ENCODE peak calls at places on chromosomes 16 and 17, in ten cellular contexts. F is heart right ventricle, U is dorsolateral prefrontal cortex, Z is AG09309, J is tibial nerve, Y is AG10803, B is HFF-Myc, S is esophagus squamous epithelium, K is kidney epithelial cell, R is OCI-LY7. H is an unnamed sample.

GRCh38 chr17:16273499-16273898 is 56.5 kb downstream of the PIGL start:
- DNase-seq in K (no peak), F (no peak), U (no peak), Y (no peak), R (no peak), S (no peak), J (no peak), Z (no peak), B (no peak), H (no peak)

GRCh38 chr16:964696-965395 is 5.9 kb downstream of the LMF1 start:
- DNase-seq in K (no peak), B (no peak), F (no peak), U (peak), S (no peak), Y (no peak), J (no peak), R (no peak), Z (peak), H (no peak)

GRCh38 chr17:14489986-14490385 is 189.1 kb downstream of the HS3ST3B1 start:
- DNase-seq in U (no peak), F (no peak), K (no peak), S (no peak), Z (no peak), R (no peak), B (no peak), Y (no peak), J (no peak), H (no peak)

GRCh38 chr17:18377437-18378204 is at the start of gene EVPLL:
- DNase-seq in J (no peak), Z (no peak), R (no peak), B (no peak), U (no peak), K (peak), S (no peak), F (no peak), Y (peak), H (no peak)

GRCh38 chr16:87780385-87780989 is 14.7 kb upstream of the KLHDC4 start:
- DNase-seq in Z (no peak), R (peak), F (no peak), K (no peak), U (no peak), B (no peak), Y (peak), J (no peak), S (no peak), H (no peak)

GRCh38 chr17:78258323-78259229 is 27.1 kb downstream of the TMEM235 start:
- DNase-seq in Z (no peak), S (no peak), K (no peak), Y (no peak), U (no peak), J (no peak), R (peak), F (peak), B (no peak), H (no peak)

GRCh38 chr16:51813609-51814008 is 662.5 kb upstream of the SALL1 start:
- DNase-seq in Y (no peak), K (no peak), F (no peak), B (no peak), R (no peak), U (no peak), Z (no peak), J (no peak), S (no peak), H (no peak)

GRCh38 chr17:16417896-16418683 is 2.7 kb downstream of the TRPV2 start:
- DNase-seq in U (no peak), J (no peak), Y (peak), S (no peak), F (no peak), R (no peak), K (no peak), Z (no peak), B (no peak), H (no peak)

GRCh38 chr17:35094902-35095301 is 24.8 kb downstream of the RAD51D start:
- DNase-seq in S (no peak), F (no peak), B (no peak), K (no peak), Z (peak), J (no peak), Y (peak), U (no peak), R (no peak), H (peak)

GRCh38 chr16:88883117-88883895 is 16.8 kb upstream of the PABPN1L start:
- DNase-seq in F (no peak), K (no peak), R (no peak), U (no peak), J (no peak), Y (no peak), S (no peak), B (no peak), Z (no peak), H (no peak)

GRCh38 chr16:48014349-48015135 is 141.3 kb downstream of the ABCC12 start:
- DNase-seq in B (no peak), K (peak), Y (no peak), Z (no peak), R (no peak), S (no peak), F (no peak), U (no peak), J (no peak), H (no peak)

GRCh38 chr16:1535391-1536291 is 2.2 kb downstream of the TMEM204 start:
- DNase-seq in B (no peak), U (no peak), R (no peak), Z (no peak), J (no peak), F (peak), Y (peak), K (no peak), S (no peak), H (no peak)

GRCh38 chr16:16146380-16147315 is 76.6 kb downstream of the ABCC6 start:
- DNase-seq in K (no peak), F (no peak), R (no peak), Y (no peak), U (no peak), S (no peak), B (no peak), J (no peak), Z (no peak), H (no peak)

GRCh38 chr16:10618710-10619209 is 38.4 kb upstream of the EMP2 start:
- DNase-seq in Y (no peak), J (no peak), Z (no peak), K (no peak), B (no peak), R (no peak), F (no peak), S (no peak), U (no peak), H (no peak)

GRCh38 chr17:72122668-72123495 is 2.1 kb downstream of the SOX9 start:
- DNase-seq in U (peak), Z (no peak), R (no peak), F (peak), Y (peak), B (no peak), J (no peak), S (no peak), K (no peak), H (no peak)

GRCh38 chr16:7505495-7505894 is 172.8 kb downstream of the RBFOX1 start:
- DNase-seq in K (no peak), Z (no peak), B (no peak), R (no peak), Y (no peak), U (no peak), J (no peak), F (no peak), S (no peak), H (no peak)

GRCh38 chr16:20952144-20952797 is 51.7 kb downstream of the LYRM1 start:
- DNase-seq in R (no peak), B (no peak), Z (no peak), Y (no peak), S (no peak), F (no peak), K (no peak), U (no peak), J (no peak), H (no peak)

GRCh38 chr17:76740329-76741118 is 2.6 kb downstream of the MFSD11 start:
- DNase-seq in K (no peak), R (no peak), F (no peak), B (no peak), Z (no peak), J (no peak), Y (no peak), U (no peak), S (no peak), H (peak)

GRCh38 chr17:50461550-50462132 is 7.0 kb downstream of the CHAD start:
- DNase-seq in K (no peak), Y (no peak), J (no peak), S (no peak), Z (no peak), U (no peak), B (no peak), F (no peak), R (no peak), H (no peak)

DNA sequence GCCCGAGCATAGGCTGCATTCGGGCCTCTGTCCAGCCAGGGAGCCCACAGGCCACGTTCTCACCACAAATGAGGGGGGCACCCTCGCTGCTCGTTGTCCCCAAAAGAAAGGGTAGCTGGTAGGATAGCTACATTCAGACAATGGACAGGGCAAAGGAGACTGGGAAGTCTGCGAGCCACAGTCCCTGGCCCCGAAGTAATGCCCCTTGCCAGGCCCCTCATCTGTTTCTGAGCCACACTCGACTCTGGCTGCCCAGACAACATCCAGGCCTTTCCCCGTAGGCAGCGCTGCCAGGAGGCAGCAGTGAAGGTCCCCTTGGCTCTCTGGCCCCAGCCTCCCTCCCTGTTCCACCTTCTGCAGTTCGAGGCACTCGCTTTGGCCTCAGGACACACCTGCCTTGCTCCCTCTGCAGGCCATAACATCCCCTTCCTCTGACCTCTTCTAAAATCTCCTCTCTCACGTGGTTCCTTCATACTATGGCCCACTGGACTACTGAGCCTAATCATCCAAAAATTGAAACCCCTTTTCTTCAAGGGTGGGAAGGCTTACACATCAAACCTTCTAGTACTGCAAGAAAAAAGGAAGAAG is 12.2 kb downstream of the AIPL1 start:
- DNase-seq in B (no peak), Y (no peak), R (no peak), J (no peak), K (no peak), Z (no peak), U (no peak), S (no peak), F (no peak), H (no peak)
- H3K4me3 ChIP-seq in B (no peak), Y (no peak), R (no peak), J (no peak), K (no peak), Z (no peak), U (no peak), S (no peak), F (no peak), H (no peak)

GRCh38 chr17:4152471-4152870 is 9.5 kb downstream of the CYB5D2 start:
- DNase-seq in J (no peak), S (no peak), R (no peak), B (no peak), F (no peak), Y (peak), K (no peak), U (no peak), Z (no peak), H (no peak)
- H3K4me3 ChIP-seq in J (no peak), S (no peak), R (no peak), B (no peak), F (no peak), Y (no peak), K (no peak), U (no peak), Z (no peak), H (no peak)

DNA sequence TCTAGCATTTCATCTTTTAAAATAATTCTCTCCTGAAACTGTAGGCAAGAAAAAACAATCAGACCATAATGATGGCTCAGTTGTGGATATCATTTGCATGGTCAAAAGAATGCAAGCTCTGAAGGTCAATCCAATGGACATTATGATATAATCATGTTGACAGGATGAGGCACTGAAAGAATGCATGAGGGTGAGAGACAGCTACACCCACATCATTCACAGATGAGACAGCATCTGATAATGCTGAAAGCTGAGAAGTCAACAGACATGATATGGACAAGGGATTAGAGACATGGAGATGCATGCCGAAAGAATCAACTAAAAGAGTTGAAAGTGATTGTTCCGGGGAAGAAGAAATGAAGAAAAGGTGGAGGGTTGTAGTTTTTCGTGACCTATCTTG is 346.4 kb upstream of the CDH5 start:
- DNase-seq in B (no peak), U (no peak), R (no peak), J (no peak), Y (peak), F (no peak), K (no peak), Z (no peak), S (no peak), H (no peak)
- H3K4me3 ChIP-seq in B (no peak), U (no peak), R (no peak), J (no peak), Y (no peak), F (no peak), K (no peak), Z (no peak), S (no peak), H (no peak)

DNA sequence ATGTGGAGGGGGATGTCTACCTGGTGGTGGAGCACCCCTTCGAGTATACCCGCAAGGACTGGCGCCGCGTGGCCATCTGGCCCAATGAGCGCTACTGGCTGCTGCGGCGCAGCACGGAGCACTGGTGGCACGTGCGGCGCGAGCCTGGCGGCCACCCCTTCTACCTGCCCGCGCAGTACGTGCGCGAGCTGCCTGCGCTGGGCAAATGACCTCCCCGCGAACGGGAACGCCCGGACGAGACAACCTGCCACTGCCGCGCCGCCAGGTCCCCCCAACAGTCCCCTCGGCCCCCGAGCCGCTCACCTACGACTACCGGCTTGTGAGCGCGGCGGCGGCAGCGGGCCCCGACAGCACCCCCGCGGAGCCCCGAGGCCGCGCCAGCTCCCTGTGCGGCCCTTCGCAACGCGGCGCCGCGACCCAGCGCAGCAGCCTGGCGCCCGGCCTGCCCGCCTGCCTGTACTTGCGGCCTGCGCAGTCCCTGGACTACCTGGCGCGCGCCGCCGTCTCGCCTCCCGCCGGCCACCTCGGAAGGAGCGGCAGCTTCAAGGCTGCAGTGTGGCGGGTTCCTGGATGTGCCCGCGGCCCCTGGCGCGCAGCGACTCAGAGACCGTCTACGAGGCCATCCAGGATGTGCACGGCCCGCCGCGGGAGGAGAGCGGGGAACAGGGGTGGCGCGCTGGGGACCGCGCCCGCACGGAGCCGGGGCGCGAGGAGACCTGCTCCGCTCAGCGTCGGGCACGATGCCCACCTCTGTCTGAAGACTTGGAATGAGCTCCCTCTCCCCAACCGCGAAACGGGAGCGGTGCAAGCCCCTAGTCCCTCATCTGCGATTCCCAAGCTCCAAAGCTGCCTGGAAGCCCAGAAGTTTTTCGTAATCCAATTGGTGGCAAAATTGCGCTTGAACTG is 48.7 kb upstream of the AMZ2 start:
- DNase-seq in Y (no peak), K (no peak), Z (no peak), F (no peak), U (no peak), R (no peak), S (no peak), B (no peak), J (no peak), H (no peak)
- H3K4me3 ChIP-seq in Y (no peak), K (no peak), Z (no peak), F (peak), U (peak), R (peak), S (peak), B (no peak), J (no peak), H (no peak)

DNA sequence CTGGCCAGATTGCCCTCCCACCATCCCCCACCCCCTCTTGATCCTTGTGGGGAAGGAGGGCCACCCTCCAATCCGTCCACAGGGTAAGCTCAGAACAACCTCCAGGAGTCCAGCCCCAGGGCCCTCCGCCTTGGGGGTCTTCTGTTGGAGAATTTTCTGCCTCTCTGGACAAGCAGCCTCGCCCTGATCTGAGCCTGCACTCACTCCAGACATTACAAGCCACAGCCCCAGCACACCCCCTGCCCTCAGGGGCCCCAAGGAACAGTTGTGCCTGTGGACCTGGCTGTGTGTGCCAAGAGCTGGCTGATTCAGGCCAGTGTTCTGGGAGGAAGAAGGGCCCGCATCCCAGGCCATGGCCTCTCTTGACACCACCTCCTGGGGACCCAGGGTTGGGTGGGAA is 466 bp upstream of the ARHGAP27 start:
- DNase-seq in F (no peak), K (no peak), B (no peak), U (no peak), R (no peak), Z (no peak), Y (no peak), S (no peak), J (no peak), H (no peak)
- H3K4me3 ChIP-seq in F (peak), K (no peak), B (no peak), U (no peak), R (no peak), Z (no peak), Y (no peak), S (peak), J (no peak), H (no peak)

DNA sequence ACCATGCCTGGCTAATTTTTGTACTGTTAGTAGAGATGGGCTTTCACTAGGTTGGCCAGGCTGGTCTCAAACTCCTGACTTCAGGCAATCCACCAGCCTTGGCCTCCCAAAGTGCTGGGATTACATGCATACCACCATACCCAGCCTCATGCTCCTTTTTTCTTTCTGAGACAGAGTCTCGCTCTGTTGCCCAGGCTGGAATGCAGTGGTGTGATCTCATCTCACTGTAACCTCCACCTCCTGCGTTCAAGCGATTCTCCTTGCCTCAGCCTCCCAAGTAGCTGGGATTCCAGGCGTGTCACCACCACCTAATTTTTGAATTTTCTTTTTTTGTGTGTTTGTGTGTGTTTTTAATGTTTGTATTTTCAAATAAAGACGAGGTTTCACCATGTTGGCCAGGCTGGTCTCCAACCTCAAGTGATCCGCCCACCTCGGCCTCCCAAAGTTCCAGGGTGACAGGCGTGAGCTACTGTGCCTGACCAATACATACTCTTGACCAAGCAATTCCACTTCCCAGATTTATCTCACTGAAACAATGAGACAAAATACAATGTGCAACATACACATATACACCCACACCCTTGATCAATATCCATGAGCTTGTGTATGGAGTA is 5.0 kb downstream of the GRB2 start:
- DNase-seq in R (no peak), J (no peak), Z (no peak), S (no peak), K (no peak), U (no peak), F (no peak), B (no peak), Y (no peak), H (no peak)
- H3K4me3 ChIP-seq in R (no peak), J (no peak), Z (no peak), S (no peak), K (no peak), U (no peak), F (no peak), B (no peak), Y (no peak), H (no peak)

GRCh38 chr16:74868035-74868434 is 93.4 kb upstream of the FA2H start:
- DNase-seq in K (no peak), J (no peak), F (no peak), S (no peak), Y (no peak), Z (no peak), R (no peak), U (no peak), B (no peak), H (no peak)

GRCh38 chr16:74867281-74867849 is 92.7 kb upstream of the FA2H start:
- DNase-seq in S (no peak), U (no peak), K (no peak), Z (no peak), Y (no peak), B (no peak), R (no peak), J (no peak), F (no peak), H (no peak)

GRCh38 chr16:74865922-74866598 is 91.4 kb upstream of the FA2H start:
- DNase-seq in U (no peak), S (no peak), B (no peak), J (no peak), Z (peak), F (no peak), K (no peak), Y (peak), R (no peak), H (no peak)

GRCh38 chr16:74868501-74868900 is 93.9 kb upstream of the FA2H start:
- DNase-seq in Y (peak), Z (no peak), F (no peak), K (peak), U (no peak), J (no peak), R (peak), S (no peak), B (peak), H (no peak)

DNA sequence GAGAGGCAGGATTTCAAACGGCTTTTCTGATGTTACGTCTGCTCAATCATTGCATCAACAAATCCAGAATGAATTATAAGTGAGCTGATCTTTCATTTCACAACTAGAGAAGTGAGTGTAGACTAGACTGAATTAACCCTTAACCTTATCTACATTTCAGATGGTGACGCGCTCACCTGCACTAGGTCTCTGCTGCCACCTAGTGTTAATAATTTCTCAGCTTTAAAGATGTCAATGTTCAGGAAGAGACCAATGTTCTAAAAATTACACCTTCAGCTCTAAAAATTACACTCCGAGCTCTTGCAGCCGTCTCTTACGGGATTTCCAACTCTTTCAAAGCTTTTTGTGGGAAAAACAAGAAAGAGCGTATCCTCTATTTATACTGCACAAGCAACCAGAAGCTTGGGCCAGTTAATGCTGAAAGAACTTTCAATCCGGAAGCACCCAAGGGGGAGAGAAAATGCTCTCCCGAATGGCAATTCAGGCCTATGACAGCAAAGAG is 88.2 kb upstream of the FA2H start:
- DNase-seq in Z (no peak), B (peak), F (no peak), Y (peak), K (peak), S (no peak), J (no peak), U (no peak), R (peak), H (peak)
- H3K4me3 ChIP-seq in Z (no peak), B (no peak), F (no peak), Y (no peak), K (no peak), S (no peak), J (no peak), U (no peak), R (no peak), H (no peak)